ENCODE peak calls at places on chromosomes 16 and 17, in eight cellular contexts. One of them, this sample, is unnamed.
A peak's percentile ranks its signal among the peaks of the same experiment; 100 is the strongest.

GRCh38 chr16:27314161-27314723 is 468 bp downstream of the IL4R start:
- DNase-seq in neural progenitor cell: no peak
- DNase-seq in tibial nerve: no peak
- DNase-seq in endodermal cell: peak; percentile 71
- DNase-seq in lung: peak; percentile 51
- DNase-seq in Peyer's patch: peak; percentile 67
- DNase-seq in transverse colon: peak; percentile 70
- DNase-seq in tibial artery: peak; percentile 69
- DNase-seq in this sample: no peak

GRCh38 chr17:17050346-17051345 is 8.4 kb downstream of the MPRIP start:
- DNase-seq in neural progenitor cell: no peak
- DNase-seq in tibial nerve: no peak
- DNase-seq in endodermal cell: peak; percentile 42
- DNase-seq in lung: no peak
- DNase-seq in Peyer's patch: no peak
- DNase-seq in transverse colon: no peak
- DNase-seq in tibial artery: peak; percentile 15
- DNase-seq in this sample: no peak

GRCh38 chr17:33239702-33240101 is 53.4 kb downstream of the ASIC2 start:
- DNase-seq in neural progenitor cell: no peak
- DNase-seq in tibial nerve: no peak
- DNase-seq in endodermal cell: no peak
- DNase-seq in lung: no peak
- DNase-seq in Peyer's patch: no peak
- DNase-seq in transverse colon: no peak
- DNase-seq in tibial artery: no peak
- DNase-seq in this sample: no peak

GRCh38 chr17:56009795-56010715 is 143.2 kb upstream of the ANKFN1 start:
- DNase-seq in neural progenitor cell: peak; percentile 77
- DNase-seq in tibial nerve: no peak
- DNase-seq in endodermal cell: peak; percentile 63
- DNase-seq in lung: no peak
- DNase-seq in Peyer's patch: no peak
- DNase-seq in transverse colon: no peak
- DNase-seq in tibial artery: no peak
- DNase-seq in this sample: no peak

GRCh38 chr17:69539781-69540319 is 125.4 kb downstream of the MAP2K6 start:
- DNase-seq in neural progenitor cell: no peak
- DNase-seq in tibial nerve: no peak
- DNase-seq in endodermal cell: no peak
- DNase-seq in lung: no peak
- DNase-seq in Peyer's patch: no peak
- DNase-seq in transverse colon: no peak
- DNase-seq in tibial artery: no peak
- DNase-seq in this sample: no peak

GRCh38 chr16:83952587-83952939 is 477 bp upstream of the OSGIN1 start:
- DNase-seq in neural progenitor cell: no peak
- DNase-seq in tibial nerve: no peak
- DNase-seq in endodermal cell: no peak
- DNase-seq in lung: peak; percentile 60
- DNase-seq in Peyer's patch: no peak
- DNase-seq in transverse colon: no peak
- DNase-seq in tibial artery: no peak
- DNase-seq in this sample: peak; percentile 21

GRCh38 chr17:10771142-10771541 is 32.8 kb downstream of the TMEM238L start:
- DNase-seq in neural progenitor cell: no peak
- DNase-seq in tibial nerve: no peak
- DNase-seq in endodermal cell: peak; percentile 28
- DNase-seq in lung: no peak
- DNase-seq in Peyer's patch: no peak
- DNase-seq in transverse colon: no peak
- DNase-seq in tibial artery: no peak
- DNase-seq in this sample: no peak

GRCh38 chr17:27554152-27554551 is 76.8 kb upstream of the LGALS9 start:
- DNase-seq in neural progenitor cell: no peak
- DNase-seq in tibial nerve: no peak
- DNase-seq in endodermal cell: no peak
- DNase-seq in lung: no peak
- DNase-seq in Peyer's patch: no peak
- DNase-seq in transverse colon: no peak
- DNase-seq in tibial artery: no peak
- DNase-seq in this sample: no peak

GRCh38 chr16:87174061-87174460 is 143.1 kb downstream of the C16orf95 start:
- DNase-seq in neural progenitor cell: no peak
- DNase-seq in tibial nerve: no peak
- DNase-seq in endodermal cell: no peak
- DNase-seq in lung: no peak
- DNase-seq in Peyer's patch: no peak
- DNase-seq in transverse colon: no peak
- DNase-seq in tibial artery: no peak
- DNase-seq in this sample: no peak

GRCh38 chr17:56558088-56558487 is 35.4 kb upstream of the NOG start:
- DNase-seq in neural progenitor cell: no peak
- DNase-seq in tibial nerve: no peak
- DNase-seq in endodermal cell: no peak
- DNase-seq in lung: no peak
- DNase-seq in Peyer's patch: no peak
- DNase-seq in transverse colon: no peak
- DNase-seq in tibial artery: peak; percentile 20
- DNase-seq in this sample: no peak

GRCh38 chr17:7102421-7102820 is 12.2 kb downstream of the ASGR2 start:
- DNase-seq in neural progenitor cell: no peak
- DNase-seq in tibial nerve: no peak
- DNase-seq in endodermal cell: no peak
- DNase-seq in lung: no peak
- DNase-seq in Peyer's patch: no peak
- DNase-seq in transverse colon: no peak
- DNase-seq in tibial artery: no peak
- DNase-seq in this sample: no peak

GRCh38 chr17:50048146-50048720 is 7.7 kb upstream of the ITGA3 start:
- DNase-seq in neural progenitor cell: no peak
- DNase-seq in tibial nerve: no peak
- DNase-seq in endodermal cell: peak; percentile 42
- DNase-seq in lung: no peak
- DNase-seq in Peyer's patch: no peak
- DNase-seq in transverse colon: no peak
- DNase-seq in tibial artery: no peak
- DNase-seq in this sample: no peak

GRCh38 chr16:20997147-20997546 is 96.6 kb downstream of the LYRM1 start:
- DNase-seq in neural progenitor cell: no peak
- DNase-seq in tibial nerve: no peak
- DNase-seq in endodermal cell: no peak
- DNase-seq in lung: no peak
- DNase-seq in Peyer's patch: no peak
- DNase-seq in transverse colon: no peak
- DNase-seq in tibial artery: no peak
- DNase-seq in this sample: no peak

DNA sequence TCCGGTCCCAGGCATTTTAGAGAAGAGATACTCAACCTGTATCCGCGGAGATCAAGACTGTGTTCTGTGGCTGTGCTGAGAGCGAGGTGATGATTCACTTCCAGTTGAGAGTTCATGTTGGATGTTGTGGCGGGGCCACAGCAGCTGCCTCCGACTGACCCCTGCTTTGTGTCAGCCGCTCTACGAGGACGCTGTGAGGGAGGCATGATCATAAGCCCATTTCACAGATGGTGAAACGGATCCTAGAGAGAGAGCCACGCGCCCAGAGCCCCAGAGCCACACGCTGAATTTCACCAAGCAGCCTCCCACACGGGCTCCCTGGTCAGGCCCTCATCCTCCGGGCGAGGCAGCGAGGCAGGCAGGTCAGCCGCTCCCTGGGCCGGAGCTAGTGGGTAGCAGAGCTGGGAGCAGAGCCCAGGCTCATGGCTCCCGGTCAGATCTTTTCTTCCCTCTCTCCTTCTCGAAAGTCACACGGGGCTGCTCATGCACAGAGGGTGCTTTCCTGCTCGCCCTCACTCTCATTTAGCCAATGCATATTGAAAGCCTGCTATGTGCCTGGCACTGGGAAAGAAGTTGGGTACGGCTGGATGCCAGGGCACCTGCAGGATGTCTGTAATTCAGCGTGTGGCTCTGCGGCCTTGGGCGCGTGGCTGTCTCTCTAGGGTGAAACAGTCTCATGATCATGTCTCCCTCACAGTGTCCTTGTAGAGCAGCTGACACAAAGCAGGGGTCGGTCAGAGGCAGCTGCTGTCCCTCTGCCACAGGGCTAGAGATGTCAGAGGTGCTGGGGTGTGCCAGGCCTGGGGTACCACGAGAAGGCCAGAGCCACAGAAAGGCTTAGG is 155.6 kb upstream of the CHMP6 start:
- DNase-seq in neural progenitor cell: no peak
- DNase-seq in tibial nerve: no peak
- DNase-seq in endodermal cell: no peak
- DNase-seq in lung: no peak
- DNase-seq in Peyer's patch: no peak
- DNase-seq in transverse colon: no peak
- DNase-seq in tibial artery: no peak
- DNase-seq in this sample: no peak
- H3K4me1 ChIP-seq in neural progenitor cell: peaks cover 21% of the 10 kb centered on the region
- H3K4me1 ChIP-seq in tibial nerve: peaks cover 9% of the 10 kb centered on the region
- H3K4me1 ChIP-seq in endodermal cell: peaks cover 12% of the 10 kb centered on the region
- H3K4me1 ChIP-seq in lung: no peaks in the 10 kb centered on the region
- H3K4me1 ChIP-seq in Peyer's patch: no peaks in the 10 kb centered on the region
- H3K4me1 ChIP-seq in transverse colon: peaks cover 17% of the 10 kb centered on the region
- H3K4me1 ChIP-seq in tibial artery: peaks cover 10% of the 10 kb centered on the region
- H3K4me1 ChIP-seq in this sample: no peaks in the 10 kb centered on the region

GRCh38 chr16:30370444-30371247 is at the start of gene TBC1D10B:
- DNase-seq in neural progenitor cell: peak; percentile 100
- DNase-seq in tibial nerve: peak; percentile 99
- DNase-seq in endodermal cell: peak; percentile 100
- DNase-seq in lung: peak; percentile 100
- DNase-seq in Peyer's patch: peak; percentile 99
- DNase-seq in transverse colon: peak; percentile 99
- DNase-seq in tibial artery: peak; percentile 98
- DNase-seq in this sample: peak; percentile 99
- TF ChIP-seq CTCF in neural progenitor cell: peak; percentile 23
- TF ChIP-seq CTCF in tibial nerve: peak; percentile 38
- TF ChIP-seq CTCF in endodermal cell: peak; percentile 55
- TF ChIP-seq CTCF in lung: no peak
- TF ChIP-seq CTCF in Peyer's patch: peak; percentile 33
- TF ChIP-seq CTCF in transverse colon: peak; percentile 26
- TF ChIP-seq CTCF in tibial artery: peak; percentile 14
- TF ChIP-seq CTCF in this sample: peak; percentile 75

DNA sequence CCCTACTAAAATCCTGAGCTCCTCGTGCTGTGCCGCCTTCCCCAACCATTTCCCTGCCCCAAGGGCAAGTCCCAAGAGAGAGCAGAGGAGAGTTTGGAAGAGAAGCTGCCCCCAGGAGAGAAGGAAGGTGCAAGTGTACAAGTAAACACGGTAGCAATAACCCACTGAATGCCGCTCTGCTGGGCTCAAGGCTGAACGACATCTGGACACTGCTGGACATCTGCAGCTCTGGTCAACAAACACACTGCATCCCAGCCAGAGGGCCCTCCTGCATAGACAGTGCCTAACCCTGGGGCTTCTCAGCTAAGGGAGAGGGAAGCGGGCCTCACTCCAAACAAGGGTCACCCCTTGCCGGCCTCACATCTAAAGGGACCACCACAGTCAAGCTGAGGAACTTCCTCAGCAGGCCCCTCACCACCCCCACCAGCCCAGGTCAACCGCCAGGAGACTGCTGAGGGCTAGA is 12.7 kb downstream of the JUP start:
- DNase-seq in neural progenitor cell: no peak
- DNase-seq in tibial nerve: no peak
- DNase-seq in endodermal cell: no peak
- DNase-seq in lung: no peak
- DNase-seq in Peyer's patch: no peak
- DNase-seq in transverse colon: peak; percentile 23
- DNase-seq in tibial artery: no peak
- DNase-seq in this sample: no peak
- H3K4me3 ChIP-seq in neural progenitor cell: no peak overlapping the region
- H3K4me3 ChIP-seq in tibial nerve: no peak overlapping the region
- H3K4me3 ChIP-seq in endodermal cell: no peak overlapping the region
- H3K4me3 ChIP-seq in lung: no peak overlapping the region
- H3K4me3 ChIP-seq in Peyer's patch: peak overlapping the region; percentile 23
- H3K4me3 ChIP-seq in transverse colon: no peak overlapping the region
- H3K4me3 ChIP-seq in tibial artery: no peak overlapping the region
- H3K4me3 ChIP-seq in this sample: no peak overlapping the region

GRCh38 chr17:44209786-44210341 is 9.6 kb downstream of the UBTF start:
- DNase-seq in neural progenitor cell: no peak
- DNase-seq in tibial nerve: no peak
- DNase-seq in endodermal cell: no peak
- DNase-seq in lung: no peak
- DNase-seq in Peyer's patch: no peak
- DNase-seq in transverse colon: no peak
- DNase-seq in tibial artery: no peak
- DNase-seq in this sample: no peak

GRCh38 chr17:44212507-44213402 is 6.7 kb downstream of the UBTF start:
- DNase-seq in neural progenitor cell: no peak
- DNase-seq in tibial nerve: no peak
- DNase-seq in endodermal cell: peak; percentile 47
- DNase-seq in lung: no peak
- DNase-seq in Peyer's patch: no peak
- DNase-seq in transverse colon: no peak
- DNase-seq in tibial artery: no peak
- DNase-seq in this sample: no peak

GRCh38 chr17:44210342-44211192 is 8.9 kb downstream of the UBTF start:
- DNase-seq in neural progenitor cell: peak; percentile 92
- DNase-seq in tibial nerve: peak; percentile 81
- DNase-seq in endodermal cell: peak; percentile 99
- DNase-seq in lung: peak; percentile 88
- DNase-seq in Peyer's patch: peak; percentile 93
- DNase-seq in transverse colon: peak; percentile 92
- DNase-seq in tibial artery: peak; percentile 84
- DNase-seq in this sample: peak; percentile 75

GRCh38 chr17:44213403-44214229 is 5.9 kb downstream of the UBTF start:
- DNase-seq in neural progenitor cell: no peak
- DNase-seq in tibial nerve: no peak
- DNase-seq in endodermal cell: no peak
- DNase-seq in lung: no peak
- DNase-seq in Peyer's patch: no peak
- DNase-seq in transverse colon: no peak
- DNase-seq in tibial artery: no peak
- DNase-seq in this sample: no peak

DNA sequence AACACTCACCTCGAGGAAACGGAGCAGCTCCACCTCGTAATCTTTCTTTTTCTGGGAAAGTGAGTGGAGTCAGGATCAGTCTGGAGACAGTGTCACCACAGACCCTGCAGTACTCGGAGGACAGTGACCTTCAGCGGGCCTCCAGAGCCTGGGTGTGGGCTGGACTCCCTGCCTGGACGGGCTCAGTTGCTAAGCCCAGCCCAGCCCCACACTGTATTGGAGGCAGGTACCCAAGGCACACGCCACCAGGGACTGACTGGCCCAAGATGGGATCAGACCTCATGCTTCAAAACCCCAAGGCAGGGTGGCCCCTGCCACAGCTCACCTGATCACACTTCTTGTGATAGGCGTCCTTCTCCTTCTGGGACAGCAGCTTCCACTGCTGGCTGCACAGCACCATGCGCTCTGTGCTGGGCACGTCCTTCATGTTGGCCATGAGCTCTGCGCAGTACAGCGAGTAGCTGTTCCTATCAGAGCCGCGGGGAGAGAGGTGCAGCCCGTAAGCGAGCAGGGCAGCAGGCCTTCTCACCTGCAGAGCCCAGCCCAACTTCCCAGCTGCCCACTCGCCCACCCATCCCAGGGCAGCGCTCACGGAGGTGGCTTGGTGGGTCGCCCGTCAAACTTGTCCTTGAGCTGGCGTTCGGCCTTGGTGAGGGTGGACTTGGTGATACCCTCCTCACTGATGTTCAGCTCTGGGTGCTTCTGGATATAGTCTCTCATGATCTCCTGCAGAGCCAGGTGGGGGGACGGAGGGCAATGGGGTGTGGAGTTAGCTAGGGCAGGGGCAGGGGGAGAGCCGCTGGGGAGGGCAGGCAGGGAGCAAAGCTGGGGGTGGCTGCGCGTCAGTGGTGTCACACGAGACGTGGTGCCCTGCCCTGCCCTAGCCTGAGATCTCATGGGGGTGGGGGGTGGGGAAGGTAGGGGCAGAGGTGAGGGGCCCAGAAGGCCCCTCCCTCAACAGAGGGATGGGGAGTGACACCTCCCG is 7.9 kb downstream of the UBTF start:
- DNase-seq in neural progenitor cell: no peak
- DNase-seq in tibial nerve: no peak
- DNase-seq in endodermal cell: peak; percentile 51
- DNase-seq in lung: no peak
- DNase-seq in Peyer's patch: no peak
- DNase-seq in transverse colon: no peak
- DNase-seq in tibial artery: no peak
- DNase-seq in this sample: no peak
- H3K4me1 ChIP-seq in neural progenitor cell: no peaks in the 10 kb centered on the region
- H3K4me1 ChIP-seq in tibial nerve: peaks cover 21% of the 10 kb centered on the region
- H3K4me1 ChIP-seq in endodermal cell: peaks cover 1% of the 10 kb centered on the region
- H3K4me1 ChIP-seq in lung: no peaks in the 10 kb centered on the region
- H3K4me1 ChIP-seq in Peyer's patch: no peaks in the 10 kb centered on the region
- H3K4me1 ChIP-seq in transverse colon: peaks cover 16% of the 10 kb centered on the region
- H3K4me1 ChIP-seq in tibial artery: peaks cover 11% of the 10 kb centered on the region
- H3K4me1 ChIP-seq in this sample: no peaks in the 10 kb centered on the region